ENCODE peak calls at places on chromosomes 2 and 18, in six cellular contexts. B is mesothelial cell of epicardium, H is astrocyte of the spinal cord, M is choroid plexus epithelial cell, A is astrocyte, J is AG10803. F is an unnamed sample.

GRCh38 chr18:36688020-36688965 is 140.5 kb downstream of the TPGS2 start:
- DNase-seq in B (no peak), H (peak; percentile 77), M (peak; percentile 85), A (no peak), J (peak; percentile 68), F (peak; percentile 79)

GRCh38 chr2:108643450-108643849 is 75.8 kb upstream of the RANBP2 start:
- DNase-seq in B (no peak), H (no peak), M (no peak), A (no peak), J (no peak), F (no peak)

GRCh38 chr2:55418512-55419235 is 982 bp downstream of the CCDC88A start:
- DNase-seq in B (no peak), H (peak; percentile 27), M (no peak), A (no peak), J (no peak), F (no peak)

GRCh38 chr18:50814387-50814786 is 5.4 kb downstream of the MRO start:
- DNase-seq in B (no peak), H (no peak), M (no peak), A (no peak), J (no peak), F (no peak)

GRCh38 chr2:25041307-25041927 is 459 bp upstream of the EFR3B start:
- DNase-seq in B (peak; percentile 25), H (peak; percentile 32), M (peak; percentile 61), A (no peak), J (peak; percentile 34), F (peak; percentile 41)

GRCh38 chr2:191152841-191153240 is 2.0 kb upstream of the STAT4 start:
- DNase-seq in B (no peak), H (peak; percentile 49), M (peak; percentile 53), A (peak; percentile 90), J (peak; percentile 88), F (peak; percentile 47)

GRCh38 chr18:29096380-29096779 is 919.5 kb upstream of the CDH2 start:
- DNase-seq in B (no peak), H (no peak), M (no peak), A (no peak), J (no peak), F (no peak)

GRCh38 chr18:59715966-59716369 is 18.7 kb upstream of the CCBE1 start:
- DNase-seq in B (no peak), H (peak; percentile 88), M (peak; percentile 88), A (peak; percentile 97), J (peak; percentile 91), F (peak; percentile 98)

GRCh38 chr18:22563098-22563707 is 145.5 kb upstream of the CTAGE1 start:
- DNase-seq in B (no peak), H (peak; percentile 92), M (peak; percentile 98), A (peak; percentile 94), J (peak; percentile 90), F (peak; percentile 97)

GRCh38 chr2:232523682-232524597 is 2.0 kb upstream of the CHRND start:
- DNase-seq in B (no peak), H (peak; percentile 9), M (peak; percentile 17), A (peak; percentile 6), J (peak; percentile 13), F (peak; percentile 37)

GRCh38 chr2:137047369-137047768 is 282.0 kb downstream of the THSD7B start:
- DNase-seq in B (no peak), H (no peak), M (no peak), A (no peak), J (no peak), F (no peak)

GRCh38 chr18:6161549-6161948 is 253.2 kb downstream of the L3MBTL4 start:
- DNase-seq in B (no peak), H (no peak), M (no peak), A (no peak), J (no peak), F (no peak)

GRCh38 chr18:39870586-39870985 is 2084.4 kb upstream of the PIK3C3 start:
- DNase-seq in B (no peak), H (no peak), M (peak; percentile 27), A (no peak), J (no peak), F (no peak)

GRCh38 chr2:1395009-1395408 is 18.3 kb upstream of the TPO start:
- DNase-seq in B (no peak), H (no peak), M (no peak), A (no peak), J (no peak), F (no peak)

GRCh38 chr2:72141032-72141645 is 6.5 kb downstream of the CYP26B1 start:
- DNase-seq in B (no peak), H (no peak), M (no peak), A (no peak), J (no peak), F (no peak)

GRCh38 chr2:217652761-217653160 is 350.0 kb downstream of the TNS1 start:
- DNase-seq in B (no peak), H (no peak), M (no peak), A (peak; percentile 36), J (peak; percentile 79), F (no peak)

GRCh38 chr2:20596973-20597867 is 53.7 kb downstream of the HS1BP3 start:
- DNase-seq in B (no peak), H (peak; percentile 62), M (peak; percentile 97), A (no peak), J (no peak), F (peak; percentile 98)

GRCh38 chr2:238092486-238093035 is 7.6 kb upstream of the ESPNL start:
- DNase-seq in B (no peak), H (no peak), M (no peak), A (no peak), J (no peak), F (no peak)

GRCh38 chr2:240464514-240465241 is 29.2 kb downstream of the GPC1 start:
- DNase-seq in B (peak; percentile 16), H (no peak), M (no peak), A (no peak), J (no peak), F (no peak)

GRCh38 chr2:229340086-229340760 is 69.1 kb upstream of the PID1 start:
- DNase-seq in B (no peak), H (peak; percentile 81), M (peak; percentile 73), A (peak; percentile 52), J (peak; percentile 95), F (no peak)

GRCh38 chr2:229339613-229340012 is 68.5 kb upstream of the PID1 start:
- DNase-seq in B (no peak), H (peak; percentile 35), M (peak; percentile 60), A (peak; percentile 31), J (peak; percentile 85), F (peak; percentile 42)

GRCh38 chr2:229344151-229344551 is 73.1 kb upstream of the PID1 start:
- DNase-seq in B (no peak), H (peak; percentile 49), M (peak; percentile 78), A (peak; percentile 71), J (peak; percentile 94), F (peak; percentile 41)

GRCh38 chr2:229343661-229344060 is 72.6 kb upstream of the PID1 start:
- DNase-seq in B (no peak), H (no peak), M (no peak), A (no peak), J (no peak), F (no peak)

GRCh38 chr2:229342376-229342775 is 71.3 kb upstream of the PID1 start:
- DNase-seq in B (no peak), H (peak; percentile 29), M (peak; percentile 70), A (no peak), J (no peak), F (peak; percentile 50)
- TF ChIP-seq CTCF in B (no peak), H (peak; percentile 77), M (peak; percentile 90), A (peak; percentile 45), J (peak; percentile 21), F (peak; percentile 66)

GRCh38 chr18:9361191-9361590 is 26.6 kb downstream of the TWSG1 start:
- DNase-seq in B (no peak), H (no peak), M (no peak), A (no peak), J (no peak), F (no peak)

GRCh38 chr18:9365406-9365805 is 30.8 kb downstream of the TWSG1 start:
- DNase-seq in B (no peak), H (peak; percentile 36), M (peak; percentile 24), A (peak; percentile 36), J (no peak), F (no peak)

GRCh38 chr18:9362869-9363268 is 28.3 kb downstream of the TWSG1 start:
- DNase-seq in B (no peak), H (no peak), M (peak; percentile 23), A (peak; percentile 35), J (peak; percentile 21), F (no peak)

GRCh38 chr18:9364242-9364641 is 29.7 kb downstream of the TWSG1 start:
- DNase-seq in B (no peak), H (no peak), M (no peak), A (peak; percentile 4), J (no peak), F (no peak)

GRCh38 chr18:9366126-9366714 is 31.6 kb downstream of the TWSG1 start:
- DNase-seq in B (no peak), H (peak; percentile 52), M (peak; percentile 60), A (peak; percentile 42), J (peak; percentile 60), F (peak; percentile 38)
- TF ChIP-seq CTCF in B (no peak), H (peak; percentile 44), M (peak; percentile 61), A (peak; percentile 33), J (peak; percentile 53), F (peak; percentile 31)

DNA sequence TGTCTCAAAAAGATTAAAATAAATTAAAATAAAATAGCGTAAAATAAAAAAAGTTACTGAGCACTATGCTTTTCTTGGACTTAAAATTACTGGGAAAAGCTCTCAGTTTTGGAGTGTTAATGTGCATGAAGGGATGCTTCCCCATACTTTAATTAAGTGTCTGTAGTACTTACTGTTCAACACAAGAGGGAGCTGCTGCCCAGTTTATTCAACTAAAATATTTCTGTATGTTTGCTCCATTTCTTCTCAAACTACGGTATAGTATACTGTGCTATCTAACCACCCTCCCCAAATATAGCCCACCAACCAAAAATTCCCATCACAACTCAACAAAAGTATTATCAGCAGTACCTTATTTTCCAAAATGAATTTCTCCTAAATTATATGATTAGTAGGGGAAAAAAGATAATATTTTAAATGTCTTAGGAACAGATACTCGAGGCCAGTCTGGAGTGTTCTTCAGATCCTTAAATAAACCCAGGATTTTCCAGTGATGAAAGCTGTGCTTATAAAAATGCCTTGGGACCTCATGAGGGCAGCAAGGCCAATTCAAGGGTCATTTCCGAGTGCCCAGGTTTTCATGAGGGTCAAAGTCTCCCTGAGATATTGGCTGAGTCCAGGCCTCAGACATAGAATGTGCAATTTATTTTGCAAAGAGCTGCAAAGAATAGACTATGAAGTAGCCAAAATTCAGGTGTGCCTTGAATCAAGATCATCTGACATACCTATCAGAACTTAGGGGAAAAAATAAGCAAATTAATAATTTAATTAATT is 64.1 kb downstream of the CHRNA1 start:
- DNase-seq in B (no peak), H (peak; percentile 56), M (peak; percentile 73), A (no peak), J (peak; percentile 58), F (peak; percentile 76)
- TF ChIP-seq CTCF in B (peak; percentile 87), H (peak; percentile 57), M (peak; percentile 57), A (peak; percentile 68), J (peak; percentile 70), F (peak; percentile 53)

DNA sequence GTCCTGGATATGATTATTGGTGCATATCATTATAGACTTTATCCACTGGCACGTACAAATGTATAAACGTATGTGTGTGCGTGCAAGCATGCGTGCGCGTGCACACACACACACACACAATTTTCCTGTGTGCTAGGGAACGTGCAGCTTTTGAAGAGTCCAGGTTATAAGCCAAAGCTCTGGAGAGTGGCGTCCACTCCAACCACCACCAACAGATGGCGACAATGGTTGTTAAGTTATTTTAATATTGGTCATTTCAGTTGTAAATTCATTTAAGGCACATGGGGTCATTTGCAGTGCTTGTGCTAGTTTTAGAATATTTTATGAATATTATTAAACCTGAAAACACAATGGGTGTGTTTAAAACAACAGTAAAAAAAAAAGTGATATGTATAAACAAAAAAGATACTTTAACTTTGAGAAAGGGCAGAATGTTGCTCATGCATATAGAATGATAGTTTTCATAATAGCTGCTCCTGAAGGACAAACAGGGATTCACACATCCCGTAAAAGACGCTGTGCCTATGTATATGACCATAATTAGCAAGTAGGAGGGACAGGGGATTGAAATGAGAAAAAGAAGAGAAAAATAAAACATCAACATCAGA is 124.2 kb upstream of the ITGB6 start:
- DNase-seq in B (no peak), H (peak; percentile 74), M (peak; percentile 74), A (no peak), J (peak; percentile 50), F (peak; percentile 78)
- TF ChIP-seq CTCF in B (peak; percentile 62), H (peak; percentile 80), M (peak; percentile 82), A (peak; percentile 73), J (peak; percentile 77), F (peak; percentile 70)